ENCODE peak calls at places on chromosomes 3 and 15, in five cellular contexts. A, V, J, T and R are unnamed samples.
A peak's percentile ranks its signal among the peaks of the same experiment; 100 is the strongest.

GRCh38 chr3:188624828-188625227 is 470.9 kb downstream of the LPP start:
- DNase-seq in T (no peak), A (no peak), J (no peak), V (no peak), R (no peak)

GRCh38 chr3:72891053-72891855 is 3.4 kb downstream of the GXYLT2 start:
- DNase-seq in V (no peak), A (peak; percentile 97), T (no peak), J (peak; percentile 100), R (no peak)

GRCh38 chr15:68650901-68651709 is 72.3 kb downstream of the CORO2B start:
- DNase-seq in J (no peak), V (no peak), A (no peak), T (no peak), R (peak; percentile 71)

GRCh38 chr15:27851811-27852210 is 247.3 kb downstream of the OCA2 start:
- DNase-seq in V (no peak), T (no peak), A (no peak), J (no peak), R (no peak)

GRCh38 chr3:182118081-182118480 is 406.4 kb downstream of the SOX2 start:
- DNase-seq in J (no peak), T (no peak), A (no peak), V (no peak), R (no peak)

GRCh38 chr3:47605646-47606045 is 27.0 kb upstream of the CSPG5 start:
- DNase-seq in T (no peak), J (no peak), V (no peak), A (no peak), R (no peak)

GRCh38 chr3:46695962-46696922 is 2.8 kb upstream of the ALS2CL start:
- DNase-seq in T (no peak), J (peak; percentile 49), A (peak; percentile 12), V (no peak), R (no peak)

GRCh38 chr3:38232701-38233100 is 32.9 kb upstream of the SLC22A13 start:
- DNase-seq in A (no peak), V (no peak), J (no peak), T (no peak), R (no peak)

GRCh38 chr15:37217567-37217966 is 117.2 kb upstream of the MEIS2 start:
- DNase-seq in J (no peak), T (no peak), V (no peak), A (peak; percentile 1), R (no peak)

GRCh38 chr3:157906627-157907026 is 199.6 kb downstream of the SHOX2 start:
- DNase-seq in V (no peak), T (no peak), J (peak; percentile 71), A (no peak), R (no peak)

GRCh38 chr3:98259707-98260106 is 4.3 kb upstream of the OR5H6 start:
- DNase-seq in J (no peak), V (no peak), A (no peak), T (no peak), R (no peak)

GRCh38 chr15:40354408-40355171 is 3.4 kb upstream of the DISP2 start:
- DNase-seq in A (peak; percentile 43), J (no peak), T (no peak), V (no peak), R (peak; percentile 38)

GRCh38 chr3:100653731-100654309 is 44.4 kb downstream of the ADGRG7 start:
- DNase-seq in J (no peak), V (no peak), A (no peak), T (no peak), R (no peak)

GRCh38 chr3:115655761-115656282 is 32.5 kb downstream of the GAP43 start:
- DNase-seq in J (no peak), V (no peak), T (no peak), A (no peak), R (no peak)

DNA sequence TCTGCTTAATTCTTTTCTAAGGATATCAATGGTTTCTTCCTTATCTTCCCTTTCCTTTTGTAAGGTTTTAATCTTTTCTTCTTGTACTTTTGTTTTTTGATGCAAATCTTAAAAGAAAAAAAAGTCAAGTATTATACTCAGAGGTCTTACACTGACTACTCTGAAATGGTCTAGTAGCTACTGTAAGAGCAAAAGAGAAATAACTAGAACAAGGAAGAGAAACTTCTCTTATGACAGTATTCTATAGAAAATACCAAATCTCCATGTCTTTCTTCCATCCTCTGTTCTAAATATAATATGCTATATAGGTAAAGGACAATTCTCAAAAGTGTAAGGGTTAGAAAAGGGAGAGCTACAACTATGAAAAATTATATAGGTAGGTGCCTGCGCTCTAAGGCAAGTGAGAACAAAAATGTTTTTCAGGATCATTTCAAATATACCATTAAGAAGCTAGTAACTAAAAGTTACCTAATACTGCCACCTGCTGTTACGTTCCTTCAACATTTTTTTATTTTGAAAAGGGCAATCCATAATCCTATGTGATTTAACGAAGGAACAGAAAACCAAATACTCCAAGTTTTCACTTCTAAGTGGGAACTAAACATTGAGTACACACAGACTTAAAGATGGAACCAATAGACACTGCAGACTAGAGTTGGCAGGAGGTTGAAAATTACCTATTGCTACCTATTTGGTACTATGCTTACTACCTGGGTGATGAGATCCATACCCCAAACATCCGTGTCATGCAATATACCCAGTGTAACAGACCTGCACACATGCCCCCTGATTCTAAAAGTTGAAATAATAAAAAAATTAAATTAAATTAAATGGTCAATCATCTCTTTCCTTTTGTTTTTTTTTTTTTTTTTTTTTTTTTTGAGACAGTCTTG is 36.7 kb downstream of the CIP2A start:
- DNase-seq in T (no peak), V (no peak), A (peak; percentile 78), J (peak; percentile 51), R (no peak)
- TF ChIP-seq CTCF in T (no peak), V (peak; percentile 36), A (no peak), J (peak; percentile 58), R (peak; percentile 53)

GRCh38 chr15:67253103-67253502 is 1.4 kb downstream of the AAGAB start:
- DNase-seq in J (no peak), V (no peak), A (no peak), T (no peak), R (no peak)

GRCh38 chr15:67256051-67256450 is 1.5 kb downstream of the IQCH start:
- DNase-seq in T (no peak), J (no peak), A (no peak), V (no peak), R (no peak)

GRCh38 chr15:67251318-67251717 is 3.1 kb downstream of the AAGAB start:
- DNase-seq in V (no peak), T (no peak), J (no peak), A (no peak), R (no peak)

GRCh38 chr15:67253517-67254237 is 784 bp downstream of the AAGAB start:
- DNase-seq in V (no peak), T (no peak), J (peak; percentile 28), A (peak; percentile 20), R (no peak)

DNA sequence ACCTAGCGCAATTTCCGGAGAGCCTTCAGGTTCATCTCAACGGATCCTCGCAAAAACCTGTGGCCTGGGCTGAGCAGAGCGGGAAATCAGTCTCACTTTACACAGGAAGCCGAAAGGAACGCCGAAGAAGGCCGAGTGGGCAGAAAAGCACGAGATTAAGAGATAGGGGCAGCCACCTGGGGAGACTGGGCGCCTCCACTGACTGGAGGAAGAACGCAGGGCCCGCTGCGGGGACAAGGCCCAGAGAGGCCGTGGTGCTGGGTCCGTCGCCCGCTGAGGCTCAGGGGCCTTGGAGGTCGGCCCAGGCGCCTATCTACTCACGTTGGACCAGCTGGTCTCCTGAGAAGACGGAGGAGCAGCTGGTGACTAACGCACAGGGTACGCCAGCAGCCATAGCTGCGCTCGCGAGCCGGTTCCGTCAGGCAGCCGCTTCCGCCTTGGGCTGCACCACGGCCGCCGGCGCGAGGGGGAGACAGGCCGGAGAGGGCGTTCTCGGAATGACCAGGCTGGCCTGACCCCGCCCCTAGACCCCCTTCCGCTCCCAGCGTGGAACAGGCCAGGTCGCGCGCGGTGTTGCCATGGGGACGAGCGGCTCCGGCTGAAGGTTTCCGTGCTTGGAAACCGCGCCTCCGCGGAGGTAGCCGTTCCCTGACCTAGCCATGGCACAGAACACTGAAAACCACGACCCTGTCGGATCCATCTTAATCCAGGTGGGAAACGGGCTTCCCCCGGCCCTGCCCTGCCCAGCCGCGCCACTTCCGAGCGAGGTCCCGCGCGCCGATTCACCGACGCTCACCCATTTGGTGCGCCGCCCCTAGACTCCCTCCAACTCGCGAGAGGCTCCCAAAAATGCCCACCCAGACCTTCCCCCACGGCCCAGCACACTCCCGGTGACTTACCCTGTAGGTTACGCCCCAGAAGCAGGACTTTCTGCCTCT is at the start of the genes AAGAB and IQCH:
- DNase-seq in T (peak; percentile 95), A (peak; percentile 97), J (peak; percentile 98), V (peak; percentile 97), R (peak; percentile 97)
- TF ChIP-seq CTCF in T (no peak), A (no peak), J (no peak), V (no peak), R (peak; percentile 11)

DNA sequence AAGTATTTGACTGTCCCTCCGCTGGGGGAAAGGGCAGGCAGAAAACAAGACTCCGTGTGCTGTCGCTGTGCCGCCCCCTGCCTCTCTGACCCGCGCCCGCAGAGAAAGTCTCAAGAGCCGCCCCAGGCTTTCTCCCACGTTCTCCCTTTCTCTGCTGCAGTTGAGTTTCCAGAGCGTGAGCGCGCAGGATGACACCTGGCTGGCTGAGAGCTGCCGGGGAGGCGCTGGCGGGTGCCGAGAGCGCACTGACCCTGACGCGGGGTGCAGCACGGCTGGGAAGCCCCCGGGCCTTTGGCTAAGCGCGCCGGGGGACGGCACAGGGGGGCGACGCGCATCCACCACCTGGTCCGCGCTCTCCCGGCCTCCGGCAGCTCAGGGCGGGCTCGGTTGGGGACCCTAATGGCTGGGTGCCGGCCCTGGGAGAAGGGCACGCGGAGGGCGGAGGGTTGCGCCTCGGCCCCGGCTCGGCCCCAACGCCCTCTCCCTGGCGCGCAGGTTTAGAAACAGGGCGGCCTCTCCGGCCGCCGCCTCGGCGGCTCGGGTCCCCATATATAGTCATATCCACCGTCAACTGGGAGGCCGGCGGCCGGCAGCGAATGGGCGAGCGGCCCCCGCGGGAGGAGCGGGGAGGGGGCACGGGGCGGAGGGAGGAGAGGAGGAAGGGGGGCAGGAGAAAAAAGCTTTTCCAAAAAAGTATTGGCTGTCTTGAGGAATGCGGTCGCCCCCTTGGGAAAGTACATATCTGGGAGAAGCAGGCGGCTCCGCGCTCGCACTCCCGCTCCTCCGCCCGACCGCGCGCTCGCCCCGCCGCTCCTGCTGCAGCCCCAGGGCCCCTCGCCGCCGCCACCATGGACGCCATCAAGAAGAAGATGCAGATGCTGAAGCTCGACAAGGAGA is at the start of gene TPM1:
- DNase-seq in V (peak; percentile 91), T (no peak), A (peak; percentile 84), J (peak; percentile 95), R (peak; percentile 75)
- TF ChIP-seq CTCF in V (no peak), T (no peak), A (no peak), J (peak; percentile 17), R (no peak)

GRCh38 chr3:180177255-180177654 is 140.5 kb upstream of the PEX5L start:
- DNase-seq in T (no peak), V (no peak), J (no peak), A (no peak), R (no peak)
- TF ChIP-seq CTCF in T (no peak), V (no peak), J (no peak), A (no peak), R (no peak)